ENCODE peak calls at places on chromosomes 1 and 21, in seven cellular contexts. T is CD8-positive, alpha-beta memory T cell; F is astrocyte; K is Panc1; V is CD4-positive, alpha-beta memory T cell; P is small intestine; O is mammary epithelial cell. G is an unnamed sample.

GRCh38 chr1:166884040-166884642 is 8.1 kb upstream of the TADA1 start:
- DNase-seq in T (no peak), F (no peak), V (no peak), O (peak; percentile 31), K (no peak), P (peak; percentile 39), G (peak; percentile 13)

GRCh38 chr1:167651161-167651693 is 21.2 kb downstream of the RCSD1 start:
- DNase-seq in T (no peak), V (no peak), P (peak; percentile 81), K (no peak), F (no peak), O (no peak), G (no peak)

GRCh38 chr1:173411835-173412742 is 65.0 kb upstream of the PRDX6 start:
- DNase-seq in F (peak; percentile 87), P (no peak), V (no peak), K (no peak), O (no peak), T (no peak), G (no peak)

GRCh38 chr1:9014475-9015375 is 11.5 kb downstream of the SLC2A7 start:
- DNase-seq in T (no peak), O (no peak), F (no peak), P (no peak), V (no peak), K (no peak), G (no peak)

GRCh38 chr1:12594966-12595838 is 22.8 kb downstream of the DHRS3 start:
- DNase-seq in T (no peak), F (peak; percentile 70), V (no peak), P (no peak), O (peak; percentile 62), K (no peak), G (no peak)

GRCh38 chr1:36156329-36157114 is 562 bp downstream of the MAP7D1 start:
- DNase-seq in V (peak; percentile 77), K (no peak), P (no peak), F (no peak), T (peak; percentile 32), O (peak; percentile 55), G (peak; percentile 61)

GRCh38 chr21:45764792-45765191 is 121.3 kb downstream of the PCBP3 start:
- DNase-seq in V (no peak), K (no peak), F (no peak), P (no peak), O (no peak), T (no peak), G (no peak)

GRCh38 chr1:6545276-6545934 is 8.9 kb downstream of the NOL9 start:
- DNase-seq in O (peak; percentile 32), T (no peak), K (no peak), P (no peak), V (no peak), F (peak; percentile 57), G (no peak)

GRCh38 chr1:230816018-230816417 is 52.3 kb downstream of the C1orf198 start:
- DNase-seq in T (no peak), O (no peak), K (no peak), V (no peak), P (no peak), F (no peak), G (no peak)

GRCh38 chr21:45308211-45309068 is 20.7 kb upstream of the POFUT2 start:
- DNase-seq in O (no peak), V (no peak), K (no peak), P (peak; percentile 70), F (peak; percentile 88), T (no peak), G (no peak)

GRCh38 chr1:156160744-156161181 is 7.4 kb downstream of the SEMA4A start:
- DNase-seq in O (no peak), V (peak; percentile 72), K (no peak), T (peak; percentile 59), P (peak; percentile 57), F (peak; percentile 57), G (peak; percentile 38)

GRCh38 chr1:29798699-29799566 is 562.6 kb downstream of the PTPRU start:
- DNase-seq in O (peak; percentile 60), K (no peak), P (no peak), F (no peak), V (no peak), T (no peak), G (no peak)

GRCh38 chr1:203080456-203080855 is 5.4 kb downstream of the MYOG start:
- DNase-seq in P (no peak), F (no peak), O (no peak), K (no peak), T (no peak), V (no peak), G (no peak)

GRCh38 chr1:114152211-114153050 is 1.2 kb downstream of the SYT6 start:
- DNase-seq in K (no peak), F (peak; percentile 13), O (peak; percentile 16), T (no peak), P (peak; percentile 4), V (no peak), G (no peak)

GRCh38 chr1:163875214-163875926 is 553.6 kb downstream of the NUF2 start:
- DNase-seq in O (no peak), F (peak; percentile 86), P (peak; percentile 4), V (no peak), K (no peak), T (no peak), G (no peak)

GRCh38 chr1:44693159-44693558 is 18.6 kb downstream of the ARMH1 start:
- DNase-seq in P (no peak), F (no peak), V (no peak), O (no peak), T (no peak), K (no peak), G (no peak)

GRCh38 chr21:36203603-36203889 is 46.9 kb downstream of the DOP1B start:
- DNase-seq in O (peak; percentile 87), P (peak; percentile 75), F (peak; percentile 87), V (no peak), T (no peak), K (no peak), G (no peak)

GRCh38 chr1:245411245-245411644 is 256.5 kb downstream of the KIF26B start:
- DNase-seq in F (peak; percentile 32), P (no peak), T (no peak), O (no peak), V (no peak), K (no peak), G (no peak)

GRCh38 chr1:230371923-230372703 is 54.0 kb downstream of the PGBD5 start:
- DNase-seq in O (no peak), F (no peak), K (no peak), V (no peak), T (no peak), P (peak; percentile 35), G (no peak)

GRCh38 chr1:112444269-112444668 is 48.3 kb downstream of the CTTNBP2NL start:
- DNase-seq in F (peak; percentile 54), O (peak; percentile 52), P (no peak), V (no peak), K (no peak), T (no peak), G (no peak)

GRCh38 chr1:153652795-153653507 is 5.6 kb upstream of the SNAPIN start:
- DNase-seq in F (peak; percentile 51), P (peak; percentile 27), K (no peak), V (no peak), T (no peak), O (peak; percentile 67), G (no peak)

GRCh38 chr1:34426325-34426896 is 249.7 kb downstream of the C1orf94 start:
- DNase-seq in K (no peak), O (no peak), T (no peak), F (no peak), V (no peak), P (peak; percentile 9), G (no peak)

GRCh38 chr1:6802893-6803292 is 17.6 kb downstream of the CAMTA1 start:
- DNase-seq in V (no peak), K (no peak), O (no peak), P (no peak), F (no peak), T (no peak), G (no peak)

GRCh38 chr1:203084588-203085527 is 954 bp downstream of the MYOG start:
- DNase-seq in F (no peak), O (no peak), P (peak; percentile 11), V (no peak), K (no peak), T (no peak), G (no peak)

GRCh38 chr1:188220051-188220450 is 1391.3 kb downstream of the PLA2G4A start:
- DNase-seq in V (no peak), T (no peak), F (no peak), O (no peak), P (no peak), K (no peak), G (no peak)

GRCh38 chr1:225851810-225852209 is 30.4 kb downstream of the TMEM63A start:
- DNase-seq in F (no peak), V (no peak), O (no peak), T (no peak), K (no peak), P (peak; percentile 64), G (no peak)

GRCh38 chr1:90616395-90616794 is 100.7 kb downstream of the BARHL2 start:
- DNase-seq in V (no peak), K (no peak), T (no peak), F (no peak), O (peak; percentile 14), P (no peak), G (no peak)

DNA sequence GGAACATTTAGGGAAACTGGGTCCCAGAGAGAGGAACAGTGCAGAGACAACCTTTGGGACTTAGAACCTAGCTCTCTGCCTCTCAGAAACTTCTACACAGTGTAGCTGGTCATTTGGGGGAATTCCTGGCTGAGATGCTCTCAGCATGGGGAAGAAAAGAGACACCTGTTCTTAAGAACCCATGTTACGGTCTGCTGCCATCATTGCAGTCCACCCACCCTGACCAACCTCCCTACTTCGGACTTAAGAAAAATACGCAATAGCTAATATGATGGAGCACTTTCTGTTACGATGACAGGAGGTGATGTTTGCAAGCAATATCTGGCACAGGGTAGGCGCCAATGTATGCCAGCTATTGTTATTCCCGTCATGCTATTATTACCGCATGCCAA is 177.9 kb downstream of the IGSF21 start:
- DNase-seq in P (no peak), T (no peak), F (no peak), O (no peak), K (no peak), V (no peak), G (no peak)
- H3K27me3 ChIP-seq in P (no peaks in the 10 kb centered on the region), T (no peaks in the 10 kb centered on the region), F (no peaks in the 10 kb centered on the region), O (no peaks in the 10 kb centered on the region), K (peaks cover 17% of the 10 kb centered on the region), V (no peaks in the 10 kb centered on the region), G (no peaks in the 10 kb centered on the region)

GRCh38 chr1:46302091-46303037 is 1.1 kb downstream of the LRRC41 start:
- DNase-seq in K (no peak), T (peak; percentile 18), V (peak; percentile 51), P (peak; percentile 47), F (peak; percentile 44), O (peak; percentile 31), G (peak; percentile 51)
- H3K4me1 ChIP-seq in K (peaks cover 21% of the 10 kb centered on the region), T (peaks cover 35% of the 10 kb centered on the region), V (peaks cover 47% of the 10 kb centered on the region), P (no peaks in the 10 kb centered on the region), F (peaks cover 26% of the 10 kb centered on the region), O (peaks cover 20% of the 10 kb centered on the region), G (peaks cover 32% of the 10 kb centered on the region)

GRCh38 chr1:235018161-235018560 is 110.5 kb downstream of the TOMM20 start:
- DNase-seq in P (no peak), F (peak; percentile 99), T (no peak), O (peak; percentile 99), V (no peak), K (no peak), G (no peak)
- H3K27ac ChIP-seq in P (no peak overlapping the region), F (peak overlapping the region; percentile 93), T (no peak overlapping the region), O (peak overlapping the region; percentile 92), V (no peak overlapping the region), K (peak overlapping the region; percentile 82), G (no peak overlapping the region)

DNA sequence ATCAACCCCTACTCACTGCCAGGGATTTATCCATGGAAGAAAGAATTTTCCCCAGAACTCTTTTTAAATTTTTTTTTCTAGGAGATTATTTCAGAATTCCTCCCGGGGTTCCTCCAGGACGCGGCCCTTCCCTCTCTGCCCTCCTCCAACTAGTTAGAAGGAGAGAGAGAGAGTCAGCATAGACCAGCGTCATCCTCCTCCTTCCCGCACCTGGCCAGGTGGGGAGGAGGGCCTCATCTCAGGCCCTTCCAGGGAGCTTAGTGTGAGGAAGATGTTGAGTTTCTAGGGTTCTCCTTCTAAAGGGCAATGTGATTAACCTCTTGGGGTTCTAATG is 63.6 kb downstream of the CDK18 start:
- DNase-seq in O (no peak), P (no peak), T (no peak), F (no peak), K (no peak), V (no peak), G (no peak)
- H3K27me3 ChIP-seq in O (peaks cover 20% of the 10 kb centered on the region), P (peaks cover 2% of the 10 kb centered on the region), T (peaks cover 27% of the 10 kb centered on the region), F (peaks cover 77% of the 10 kb centered on the region), K (peaks cover 38% of the 10 kb centered on the region), V (peaks cover 24% of the 10 kb centered on the region), G (peaks cover 14% of the 10 kb centered on the region)

G was measured in naive thymus-derived CD4-positive, alpha-beta T cell.